ENCODE peak calls at places on chromosomes 7 and 10, in four cellular contexts. One of them, this sample, is unnamed.

GRCh38 chr7:54888067-54888735 is 129.2 kb upstream of the SEC61G start:
- DNase-seq in fibroblast of mammary gland: peak
- DNase-seq in lower leg skin: no peak
- DNase-seq in epithelial cell of prostate: no peak
- DNase-seq in this sample: no peak

GRCh38 chr7:133119067-133119466 is 37.2 kb upstream of the CHCHD3 start:
- DNase-seq in fibroblast of mammary gland: no peak
- DNase-seq in lower leg skin: no peak
- DNase-seq in epithelial cell of prostate: no peak
- DNase-seq in this sample: no peak

GRCh38 chr10:27223964-27224363 is 16.6 kb downstream of the ACBD5 start:
- DNase-seq in fibroblast of mammary gland: peak
- DNase-seq in lower leg skin: no peak
- DNase-seq in epithelial cell of prostate: no peak
- DNase-seq in this sample: no peak

GRCh38 chr7:28729276-28729675 is 228.9 kb downstream of the TRIL start:
- DNase-seq in fibroblast of mammary gland: no peak
- DNase-seq in lower leg skin: no peak
- DNase-seq in epithelial cell of prostate: peak
- DNase-seq in this sample: no peak

GRCh38 chr10:571643-572042 is 117.8 kb downstream of the DIP2C start:
- DNase-seq in fibroblast of mammary gland: peak
- DNase-seq in lower leg skin: peak
- DNase-seq in epithelial cell of prostate: no peak
- DNase-seq in this sample: no peak

GRCh38 chr10:103695584-103696005 is 159.8 kb downstream of the SH3PXD2A start:
- DNase-seq in fibroblast of mammary gland: peak
- DNase-seq in lower leg skin: no peak
- DNase-seq in epithelial cell of prostate: no peak
- DNase-seq in this sample: no peak

GRCh38 chr10:31873724-31874123 is 54.9 kb downstream of the ARHGAP12 start:
- DNase-seq in fibroblast of mammary gland: no peak
- DNase-seq in lower leg skin: no peak
- DNase-seq in epithelial cell of prostate: no peak
- DNase-seq in this sample: no peak

GRCh38 chr7:98192781-98193457 is 18.3 kb upstream of the BHLHA15 start:
- DNase-seq in fibroblast of mammary gland: peak
- DNase-seq in lower leg skin: no peak
- DNase-seq in epithelial cell of prostate: no peak
- DNase-seq in this sample: no peak

GRCh38 chr10:124152781-124153600 is 59.6 kb upstream of the CHST15 start:
- DNase-seq in fibroblast of mammary gland: peak
- DNase-seq in lower leg skin: no peak
- DNase-seq in epithelial cell of prostate: peak
- DNase-seq in this sample: peak

GRCh38 chr10:125014086-125014830 is 72.3 kb downstream of the ZRANB1 start:
- DNase-seq in fibroblast of mammary gland: no peak
- DNase-seq in lower leg skin: no peak
- DNase-seq in epithelial cell of prostate: no peak
- DNase-seq in this sample: no peak

GRCh38 chr10:60048146-60048545 is 141.8 kb upstream of the CCDC6 start:
- DNase-seq in fibroblast of mammary gland: peak
- DNase-seq in lower leg skin: no peak
- DNase-seq in epithelial cell of prostate: no peak
- DNase-seq in this sample: no peak

GRCh38 chr10:88953662-88954061 is 1.1 kb upstream of the ACTA2 start:
- DNase-seq in fibroblast of mammary gland: no peak
- DNase-seq in lower leg skin: no peak
- DNase-seq in epithelial cell of prostate: no peak
- DNase-seq in this sample: no peak

GRCh38 chr7:2609001-2609411 is 22.8 kb upstream of the TTYH3 start:
- DNase-seq in fibroblast of mammary gland: peak
- DNase-seq in lower leg skin: no peak
- DNase-seq in epithelial cell of prostate: no peak
- DNase-seq in this sample: no peak

GRCh38 chr10:96856317-96856716 is 24.2 kb downstream of the LCOR start:
- DNase-seq in fibroblast of mammary gland: no peak
- DNase-seq in lower leg skin: no peak
- DNase-seq in epithelial cell of prostate: no peak
- DNase-seq in this sample: no peak

GRCh38 chr7:152335900-152336571 is 99.8 kb downstream of the KMT2C start:
- DNase-seq in fibroblast of mammary gland: peak
- DNase-seq in lower leg skin: no peak
- DNase-seq in epithelial cell of prostate: no peak
- DNase-seq in this sample: no peak

GRCh38 chr10:21083861-21084260 is 186.8 kb upstream of the NEBL start:
- DNase-seq in fibroblast of mammary gland: peak
- DNase-seq in lower leg skin: no peak
- DNase-seq in epithelial cell of prostate: peak
- DNase-seq in this sample: no peak

GRCh38 chr10:84360634-84361365 is 32.4 kb downstream of the CCSER2 start:
- DNase-seq in fibroblast of mammary gland: peak
- DNase-seq in lower leg skin: no peak
- DNase-seq in epithelial cell of prostate: no peak
- DNase-seq in this sample: no peak

GRCh38 chr7:123120286-123120685 is 79.5 kb downstream of the SLC13A1 start:
- DNase-seq in fibroblast of mammary gland: peak
- DNase-seq in lower leg skin: no peak
- DNase-seq in epithelial cell of prostate: no peak
- DNase-seq in this sample: no peak

GRCh38 chr10:44465430-44466115 is 80.7 kb upstream of the CXCL12 start:
- DNase-seq in fibroblast of mammary gland: no peak
- DNase-seq in lower leg skin: no peak
- DNase-seq in epithelial cell of prostate: no peak
- DNase-seq in this sample: no peak

GRCh38 chr7:40706829-40707228 is 572.0 kb downstream of the SUGCT start:
- DNase-seq in fibroblast of mammary gland: no peak
- DNase-seq in lower leg skin: no peak
- DNase-seq in epithelial cell of prostate: no peak
- DNase-seq in this sample: no peak

GRCh38 chr7:127536426-127537152 is 48.8 kb downstream of the GCC1 start:
- DNase-seq in fibroblast of mammary gland: no peak
- DNase-seq in lower leg skin: no peak
- DNase-seq in epithelial cell of prostate: no peak
- DNase-seq in this sample: no peak

GRCh38 chr7:44769381-44770209 is 20.9 kb downstream of the ZMIZ2 start:
- DNase-seq in fibroblast of mammary gland: peak
- DNase-seq in lower leg skin: no peak
- DNase-seq in epithelial cell of prostate: peak
- DNase-seq in this sample: no peak

GRCh38 chr7:105906690-105907089 is 30.3 kb upstream of the ATXN7L1 start:
- DNase-seq in fibroblast of mammary gland: peak
- DNase-seq in lower leg skin: no peak
- DNase-seq in epithelial cell of prostate: no peak
- DNase-seq in this sample: no peak

GRCh38 chr10:118615888-118616287 is 20.4 kb upstream of the PRLHR start:
- DNase-seq in fibroblast of mammary gland: peak
- DNase-seq in lower leg skin: no peak
- DNase-seq in epithelial cell of prostate: no peak
- DNase-seq in this sample: no peak

GRCh38 chr7:22109761-22110160 is 164.1 kb upstream of the CDCA7L start:
- DNase-seq in fibroblast of mammary gland: peak
- DNase-seq in lower leg skin: peak
- DNase-seq in epithelial cell of prostate: no peak
- DNase-seq in this sample: no peak

GRCh38 chr7:51261950-51262795 is 54.4 kb downstream of the COBL start:
- DNase-seq in fibroblast of mammary gland: no peak
- DNase-seq in lower leg skin: no peak
- DNase-seq in epithelial cell of prostate: no peak
- DNase-seq in this sample: no peak

GRCh38 chr7:134741901-134742635 is 37.4 kb upstream of the CALD1 start:
- DNase-seq in fibroblast of mammary gland: peak
- DNase-seq in lower leg skin: no peak
- DNase-seq in epithelial cell of prostate: no peak
- DNase-seq in this sample: no peak

GRCh38 chr7:2523461-2523905 is 3.9 kb downstream of the LFNG start:
- DNase-seq in fibroblast of mammary gland: no peak
- DNase-seq in lower leg skin: peak
- DNase-seq in epithelial cell of prostate: peak
- DNase-seq in this sample: no peak